ENCODE peak calls at places on chromosome 13, in eight cellular contexts. A is breast epithelium, U is A549, H is heart right ventricle, X is H1, Z is tibial nerve, K is mucosa of descending colon, R is cardiac fibroblast. Y is an unnamed sample.

GRCh38 chr13:80168089-80168850 is 172.7 kb downstream of the SPRY2 start:
- DNase-seq in A (no peak), U (no peak), R (peak; percentile 17), H (no peak), Z (no peak), K (no peak), X (no peak), Y (no peak)

GRCh38 chr13:113897161-113897560 is 33.3 kb upstream of the GAS6 start:
- DNase-seq in K (no peak), U (peak; percentile 4), X (no peak), A (peak; percentile 86), R (peak; percentile 98), Z (no peak), H (no peak), Y (peak; percentile 97)

GRCh38 chr13:75432045-75432444 is 49.9 kb downstream of the TBC1D4 start:
- DNase-seq in K (no peak), Z (no peak), U (no peak), X (no peak), H (no peak), R (peak; percentile 26), A (no peak), Y (no peak)

GRCh38 chr13:113836917-113837553 is 26.8 kb downstream of the GAS6 start:
- DNase-seq in U (peak; percentile 38), K (peak; percentile 48), A (peak; percentile 90), X (no peak), Z (peak; percentile 75), R (peak; percentile 94), H (peak; percentile 64), Y (peak; percentile 62)

GRCh38 chr13:103815619-103816018 is 749.4 kb upstream of the SLC10A2 start:
- DNase-seq in A (no peak), U (no peak), X (no peak), R (peak; percentile 28), H (no peak), K (no peak), Z (no peak), Y (no peak)

GRCh38 chr13:40232321-40232720 is 434.1 kb downstream of the FOXO1 start:
- DNase-seq in H (no peak), Z (no peak), R (no peak), K (no peak), X (no peak), U (no peak), A (no peak), Y (no peak)

GRCh38 chr13:47826481-47826880 is 174.6 kb downstream of the SUCLA2 start:
- DNase-seq in H (no peak), Z (no peak), R (peak; percentile 65), A (no peak), X (no peak), K (no peak), U (no peak), Y (no peak)

GRCh38 chr13:49395416-49396277 is 48.2 kb downstream of the CAB39L start:
- DNase-seq in K (no peak), U (no peak), A (no peak), H (no peak), Z (peak; percentile 37), X (no peak), R (peak; percentile 36), Y (no peak)

GRCh38 chr13:97856001-97856675 is 97.3 kb upstream of the IPO5 start:
- DNase-seq in U (no peak), A (no peak), H (peak; percentile 48), X (no peak), R (peak; percentile 82), K (peak; percentile 17), Z (peak; percentile 34), Y (no peak)

GRCh38 chr13:47215741-47216140 is 318.9 kb upstream of the HTR2A start:
- DNase-seq in X (peak; percentile 19), H (no peak), Z (no peak), K (no peak), A (no peak), R (peak; percentile 94), U (no peak), Y (peak; percentile 68)

DNA sequence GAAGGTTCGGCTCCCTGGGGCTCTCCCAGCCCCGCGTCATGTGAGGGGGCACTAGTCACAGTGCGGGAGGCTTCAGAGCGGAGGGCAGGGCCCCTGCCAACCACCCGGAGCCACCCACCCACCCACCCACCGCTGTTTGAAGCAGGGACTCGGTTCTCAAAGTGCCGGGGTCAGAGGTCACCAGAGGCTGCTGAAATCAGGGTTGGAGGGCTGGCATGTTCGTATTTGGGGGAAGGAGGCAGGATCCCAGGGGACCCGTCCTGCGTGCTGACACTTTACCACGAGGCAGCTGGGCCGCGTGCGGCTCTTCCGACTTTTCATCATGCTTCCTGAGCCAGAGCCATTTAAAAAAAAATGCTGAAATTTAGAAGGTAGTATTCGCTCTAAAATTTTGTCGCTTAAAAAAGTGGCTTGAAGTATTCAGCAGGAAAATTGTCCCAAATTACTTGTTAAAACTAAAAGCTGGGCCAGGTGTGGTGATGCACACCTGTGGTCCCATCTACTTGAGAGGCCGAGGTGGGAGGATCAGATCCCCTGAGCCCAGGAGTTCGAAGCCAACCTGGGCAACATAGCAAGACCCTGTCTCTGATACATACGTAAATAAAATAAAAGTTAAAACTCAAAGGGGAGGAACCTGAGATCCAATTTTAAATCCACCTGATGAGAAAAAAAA is 21.2 kb downstream of the ATP11A start:
- DNase-seq in K (no peak), A (no peak), H (no peak), R (no peak), X (no peak), U (no peak), Z (peak; percentile 52), Y (no peak)
- H3K4me3 ChIP-seq in K (no peak overlapping the region), A (peak overlapping the region; percentile 27), H (peak overlapping the region; percentile 37), R (peak overlapping the region; percentile 24), X (peak overlapping the region; percentile 36), U (peak overlapping the region; percentile 17), Z (peak overlapping the region; percentile 29), Y (peak overlapping the region; percentile 55)

GRCh38 chr13:94950303-94950702 is 238.0 kb upstream of the SOX21 start:
- DNase-seq in R (no peak), H (no peak), A (no peak), U (no peak), X (no peak), K (no peak), Z (no peak), Y (no peak)
- TF ChIP-seq CTCF in R (no peak), H (no peak), A (no peak), U (no peak), X (peak; percentile 38), K (no peak), Z (no peak), Y (peak; percentile 27)

DNA sequence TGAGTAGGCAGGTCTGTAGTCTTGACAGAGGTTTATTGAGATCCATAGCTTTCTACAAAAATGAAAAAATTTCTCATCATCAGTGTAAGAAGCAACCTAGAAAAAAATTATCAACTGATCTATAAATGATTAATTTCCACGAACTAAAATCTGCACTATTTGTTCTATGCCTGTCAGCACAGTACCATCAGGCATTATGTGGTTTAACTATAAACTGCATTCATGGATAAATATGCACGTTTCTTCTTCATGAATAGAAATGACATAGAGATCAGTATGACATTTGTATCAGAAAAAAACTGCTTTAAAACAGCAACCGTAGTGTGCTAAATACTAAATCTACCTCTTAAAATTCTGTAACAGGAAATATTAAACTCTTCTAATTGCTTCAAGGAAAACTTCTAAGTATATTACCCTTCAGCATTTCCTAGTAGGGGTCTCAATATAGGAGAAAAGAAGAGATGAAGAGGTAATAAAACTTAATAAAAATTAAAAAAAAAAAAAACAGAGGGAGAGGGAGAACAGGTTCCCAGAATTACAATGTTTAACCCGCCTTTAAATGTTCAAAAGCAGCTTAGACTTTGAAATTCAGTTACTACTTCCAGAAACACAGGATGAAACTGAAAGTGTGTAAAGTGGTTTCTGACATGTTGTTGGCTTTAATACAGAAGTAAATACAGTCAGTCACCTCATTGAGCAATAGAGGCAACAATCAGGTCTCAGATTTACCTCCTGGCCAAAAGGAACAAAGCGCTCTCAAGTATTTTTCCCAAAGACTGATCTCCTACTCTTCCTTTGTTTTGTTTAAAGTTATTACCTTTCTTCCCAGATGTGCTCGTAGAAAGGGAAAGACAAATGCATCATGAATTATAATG is 144.4 kb downstream of the DIAPH3 start:
- DNase-seq in K (no peak), H (no peak), A (no peak), X (no peak), R (peak; percentile 40), U (no peak), Z (no peak), Y (no peak)
- H3K4me3 ChIP-seq in K (no peak overlapping the region), H (no peak overlapping the region), A (no peak overlapping the region), X (no peak overlapping the region), R (no peak overlapping the region), U (no peak overlapping the region), Z (no peak overlapping the region), Y (no peak overlapping the region)

GRCh38 chr13:60090579-60090978 is 73.1 kb downstream of the DIAPH3 start:
- DNase-seq in H (no peak), K (no peak), R (peak; percentile 57), U (no peak), Z (no peak), A (no peak), X (no peak), Y (no peak)

GRCh38 chr13:60095300-60095699 is 68.4 kb downstream of the DIAPH3 start:
- DNase-seq in Z (no peak), A (no peak), X (no peak), R (no peak), K (no peak), H (no peak), U (no peak), Y (no peak)

GRCh38 chr13:60094385-60095088 is 69.2 kb downstream of the DIAPH3 start:
- DNase-seq in A (no peak), H (no peak), X (no peak), R (no peak), U (no peak), K (no peak), Z (no peak), Y (no peak)

GRCh38 chr13:60091573-60091972 is 72.2 kb downstream of the DIAPH3 start:
- DNase-seq in Z (no peak), U (no peak), R (no peak), X (no peak), H (no peak), A (no peak), K (no peak), Y (no peak)
- TF ChIP-seq CTCF in Z (no peak), U (no peak), R (peak; percentile 16), X (no peak), H (no peak), A (no peak), K (no peak), Y (no peak)

Y was measured in AG04450.